ENCODE peak calls at places on chromosomes 11 and 22, in four cellular contexts. One of them, this sample, is unnamed.

GRCh38 chr22:18090286-18090685 is 12.5 kb downstream of the PEX26 start:
- DNase-seq in K562: no peak
- DNase-seq in GM12878: no peak
- DNase-seq in SK-N-SH: no peak
- DNase-seq in this sample: no peak

GRCh38 chr22:49402169-49402568 is 425.5 kb downstream of the BRD1 start:
- DNase-seq in K562: no peak
- DNase-seq in GM12878: no peak
- DNase-seq in SK-N-SH: no peak
- DNase-seq in this sample: no peak

GRCh38 chr22:41245917-41246499 is 5.3 kb upstream of the CHADL start:
- DNase-seq in K562: peak; percentile 26
- DNase-seq in GM12878: no peak
- DNase-seq in SK-N-SH: no peak
- DNase-seq in this sample: no peak

GRCh38 chr22:18952022-18952421 is 15.9 kb upstream of the PRODH start:
- DNase-seq in K562: no peak
- DNase-seq in GM12878: no peak
- DNase-seq in SK-N-SH: no peak
- DNase-seq in this sample: no peak

GRCh38 chr11:110297082-110297725 is 790 bp upstream of the RDX start:
- DNase-seq in K562: peak; percentile 18
- DNase-seq in GM12878: no peak
- DNase-seq in SK-N-SH: no peak
- DNase-seq in this sample: no peak

GRCh38 chr11:60872952-60873524 is 5.7 kb downstream of the ZP1 start:
- DNase-seq in K562: peak; percentile 34
- DNase-seq in GM12878: no peak
- DNase-seq in SK-N-SH: peak; percentile 8
- DNase-seq in this sample: no peak

GRCh38 chr11:12944889-12945288 is 64.2 kb upstream of the RASSF10 start:
- DNase-seq in K562: no peak
- DNase-seq in GM12878: no peak
- DNase-seq in SK-N-SH: no peak
- DNase-seq in this sample: no peak

GRCh38 chr11:71301046-71301857 is 48.9 kb upstream of the SHANK2 start:
- DNase-seq in K562: no peak
- DNase-seq in GM12878: no peak
- DNase-seq in SK-N-SH: no peak
- DNase-seq in this sample: no peak

GRCh38 chr11:45592581-45592980 is 72.8 kb downstream of the CHST1 start:
- DNase-seq in K562: no peak
- DNase-seq in GM12878: no peak
- DNase-seq in SK-N-SH: no peak
- DNase-seq in this sample: no peak

DNA sequence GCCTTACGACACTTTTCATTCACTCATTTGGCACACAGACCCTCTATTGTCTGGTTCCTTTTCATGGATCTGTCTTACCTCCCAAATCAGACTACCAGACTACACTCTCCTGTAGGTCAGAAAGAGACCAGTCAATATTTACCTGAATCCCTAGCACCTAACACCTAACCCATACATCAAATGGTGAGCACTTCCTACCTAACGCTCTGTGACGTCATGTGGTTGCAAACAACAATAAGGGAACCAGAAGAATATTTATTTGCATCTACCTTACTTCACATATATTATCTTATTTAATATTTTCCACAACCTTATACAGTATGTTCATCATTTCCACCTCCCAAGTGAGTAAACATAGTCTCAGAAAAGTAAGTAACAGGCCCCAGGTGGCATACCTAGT is 323.4 kb downstream of the SOX6 start:
- DNase-seq in K562: no peak
- DNase-seq in GM12878: no peak
- DNase-seq in SK-N-SH: no peak
- DNase-seq in this sample: no peak
- H2AFZ ChIP-seq in K562: no peak overlapping the region
- H2AFZ ChIP-seq in GM12878: no peak overlapping the region
- H2AFZ ChIP-seq in SK-N-SH: no peak overlapping the region
- H2AFZ ChIP-seq in this sample: no peak overlapping the region

DNA sequence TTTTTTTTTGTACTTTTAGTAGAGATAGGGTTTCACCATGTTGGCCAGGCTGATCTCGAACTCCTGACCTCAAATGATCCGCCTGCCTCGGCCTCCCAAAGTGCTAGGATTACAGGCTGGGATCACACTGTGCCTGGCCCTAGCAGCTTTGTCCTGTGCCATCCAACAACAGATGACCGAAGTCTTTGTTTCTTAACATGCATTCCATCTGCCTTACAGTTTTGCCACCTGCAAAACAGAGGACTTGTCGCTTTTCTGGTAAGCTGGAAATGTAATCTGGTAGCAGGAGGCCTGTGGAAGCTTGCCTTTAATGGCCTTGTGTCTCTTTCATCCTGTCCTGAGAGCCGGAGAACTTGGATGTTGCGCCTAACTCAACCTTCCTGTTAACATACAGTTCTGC is 58.7 kb upstream of the PPP6R3 start:
- DNase-seq in K562: no peak
- DNase-seq in GM12878: no peak
- DNase-seq in SK-N-SH: no peak
- DNase-seq in this sample: no peak
- H3K27ac ChIP-seq in K562: no peak overlapping the region
- H3K27ac ChIP-seq in GM12878: no peak overlapping the region
- H3K27ac ChIP-seq in SK-N-SH: no peak overlapping the region
- H3K27ac ChIP-seq in this sample: no peak overlapping the region

GRCh38 chr11:2523821-2524391 is 79.1 kb downstream of the KCNQ1 start:
- DNase-seq in K562: no peak
- DNase-seq in GM12878: no peak
- DNase-seq in SK-N-SH: peak; percentile 19
- DNase-seq in this sample: no peak
- TF ChIP-seq MAX in K562: no peak
- TF ChIP-seq MAX in GM12878: no peak
- TF ChIP-seq MAX in SK-N-SH: no peak
- TF ChIP-seq MAX in this sample: no peak

GRCh38 chr11:62024975-62025374 is 57.5 kb upstream of the FTH1 start:
- DNase-seq in K562: no peak
- DNase-seq in GM12878: no peak
- DNase-seq in SK-N-SH: no peak
- DNase-seq in this sample: no peak
- H2AFZ ChIP-seq in K562: peak overlapping the region; percentile 93
- H2AFZ ChIP-seq in GM12878: peak overlapping the region; percentile 77
- H2AFZ ChIP-seq in SK-N-SH: no peak overlapping the region
- H2AFZ ChIP-seq in this sample: peak overlapping the region; percentile 53

DNA sequence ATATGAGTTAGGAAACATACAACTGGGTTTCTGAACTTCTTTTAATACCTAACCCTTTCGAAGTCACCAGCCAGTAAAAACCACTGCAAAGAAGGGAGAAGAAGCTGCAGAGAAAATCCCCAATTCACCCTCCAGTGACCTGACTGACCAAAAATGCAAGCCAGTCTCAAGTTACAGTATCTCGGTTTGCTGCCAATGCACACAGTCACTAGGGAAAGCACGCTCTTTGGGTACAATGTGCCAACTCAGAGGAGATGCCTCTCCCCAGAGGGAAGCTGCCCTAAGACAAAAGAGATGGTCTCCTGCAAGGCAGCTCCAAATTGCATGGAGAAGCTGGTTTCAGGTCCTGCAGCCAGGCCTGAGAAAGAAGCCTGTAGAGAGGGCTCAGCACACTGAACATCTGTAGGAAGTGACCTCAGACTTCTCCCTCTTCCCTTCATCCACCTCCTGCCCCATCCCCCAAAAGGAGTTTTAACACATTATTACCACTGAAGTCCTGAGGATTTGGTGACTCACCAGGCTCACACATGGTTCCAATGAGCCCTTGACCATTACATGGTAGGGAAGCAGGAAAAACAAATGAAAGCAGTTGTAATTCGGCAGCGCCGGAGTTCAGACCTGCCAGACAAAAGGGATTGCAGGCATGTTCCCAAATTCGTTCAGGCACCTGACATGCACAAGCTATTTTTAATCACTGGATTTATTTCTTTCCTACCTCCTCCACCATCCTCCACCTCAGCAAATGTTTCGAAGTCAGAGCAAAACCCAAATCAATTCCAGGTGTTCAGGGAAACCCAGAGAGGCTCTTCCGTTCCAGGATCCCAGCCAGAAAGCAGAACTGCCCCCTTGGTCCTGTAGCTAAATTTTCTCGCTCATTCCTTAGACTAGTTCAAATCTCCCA is 90.1 kb downstream of the ETS1 start:
- DNase-seq in K562: no peak
- DNase-seq in GM12878: peak; percentile 87
- DNase-seq in SK-N-SH: peak; percentile 57
- DNase-seq in this sample: peak; percentile 96
- H3K27ac ChIP-seq in K562: no peak overlapping the region
- H3K27ac ChIP-seq in GM12878: peak overlapping the region; percentile 88
- H3K27ac ChIP-seq in SK-N-SH: peak overlapping the region; percentile 90
- H3K27ac ChIP-seq in this sample: peak overlapping the region; percentile 94

GRCh38 chr11:47234669-47235075 is 13.9 kb downstream of the ACP2 start:
- DNase-seq in K562: no peak
- DNase-seq in GM12878: no peak
- DNase-seq in SK-N-SH: peak; percentile 4
- DNase-seq in this sample: no peak
- TF ChIP-seq MAX in K562: no peak
- TF ChIP-seq MAX in GM12878: no peak
- TF ChIP-seq MAX in SK-N-SH: no peak
- TF ChIP-seq MAX in this sample: no peak

DNA sequence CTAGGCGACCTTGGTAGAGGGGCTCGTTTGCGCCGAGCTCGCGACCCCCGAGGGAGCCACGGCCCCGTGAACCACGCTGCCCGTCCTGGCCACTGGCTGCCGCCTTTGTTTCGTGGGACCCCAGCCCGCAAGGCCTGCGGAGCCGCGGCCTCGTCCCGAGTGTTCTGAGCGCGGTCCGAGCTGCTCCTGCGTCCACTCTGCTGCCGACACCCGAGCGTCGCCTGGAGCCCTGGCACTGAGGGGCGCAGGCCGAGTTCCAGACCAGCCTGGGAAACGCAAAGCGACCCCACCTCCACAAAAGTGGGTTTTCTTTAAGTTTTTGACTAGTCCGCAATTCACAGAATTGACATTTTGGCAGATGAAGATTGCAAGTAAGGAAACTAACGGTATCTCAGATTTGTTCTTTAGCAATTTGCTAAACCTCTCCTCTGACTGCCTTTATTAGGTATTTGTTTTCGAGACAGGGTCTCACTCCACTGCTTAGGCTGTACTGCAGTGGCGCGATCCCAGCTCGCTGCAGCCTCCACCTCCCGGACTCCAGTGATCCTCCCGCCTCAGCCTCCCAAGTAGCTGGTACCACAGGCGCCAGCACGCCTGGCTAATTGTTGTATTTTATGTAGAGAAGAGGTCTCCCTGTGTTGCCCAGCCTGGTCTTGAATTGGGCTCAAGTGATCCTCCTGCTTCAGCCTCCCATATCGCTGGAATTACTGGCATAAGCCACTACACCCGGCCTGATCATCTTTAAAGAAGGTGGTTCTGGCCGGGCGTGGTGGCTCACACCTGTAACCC is 879 bp upstream of the RNH1 start:
- DNase-seq in K562: no peak
- DNase-seq in GM12878: no peak
- DNase-seq in SK-N-SH: no peak
- DNase-seq in this sample: no peak
- H2AFZ ChIP-seq in K562: peak overlapping the region; percentile 60
- H2AFZ ChIP-seq in GM12878: peak overlapping the region; percentile 48
- H2AFZ ChIP-seq in SK-N-SH: no peak overlapping the region
- H2AFZ ChIP-seq in this sample: peak overlapping the region; percentile 34

GRCh38 chr11:10579700-10580099 is 11.2 kb upstream of the LYVE1 start:
- DNase-seq in K562: no peak
- DNase-seq in GM12878: no peak
- DNase-seq in SK-N-SH: no peak
- DNase-seq in this sample: no peak
- H3K27ac ChIP-seq in K562: no peak overlapping the region
- H3K27ac ChIP-seq in GM12878: no peak overlapping the region
- H3K27ac ChIP-seq in SK-N-SH: no peak overlapping the region
- H3K27ac ChIP-seq in this sample: peak overlapping the region; percentile 44

This sample was measured in endothelial cell of umbilical vein.